ENCODE peak calls at places on chromosomes 7 and 10, in nine cellular contexts. Y is memory B cell; L is epithelial cell of esophagus; V is stimulated activated naive CD4-positive, alpha-beta T cell; Z is activated naive CD8-positive, alpha-beta T cell treated with anti-CD3 and anti-CD28 coated beads for 36 hours; U is left ventricle myocardium inferior; K is fibroblast of the aortic adventitia; C is BE2C; B is stimulated activated CD4-positive, alpha-beta T cell treated with anti-CD3 and anti-CD28 coated beads, Interleukin-15, amount 100 ng/mL, for 24 hours. M is an unnamed sample.

GRCh38 chr7:66845382-66846095 is 75.5 kb upstream of the TMEM248 start:
- DNase-seq in Y (no peak), L (no peak), V (no peak), Z (no peak), U (no peak), K (no peak), C (no peak), B (no peak), M (no peak)

GRCh38 chr10:122655524-122656307 is 43.9 kb downstream of the C10orf120 start:
- DNase-seq in Y (no peak), L (no peak), V (no peak), Z (no peak), U (no peak), K (no peak), C (no peak), B (no peak), M (no peak)

GRCh38 chr7:20513897-20514296 is 101.6 kb upstream of the ABCB5 start:
- DNase-seq in Y (no peak), L (no peak), V (no peak), Z (no peak), U (no peak), K (no peak), C (no peak), B (no peak), M (no peak)

GRCh38 chr10:133349577-133350011 is 2.4 kb downstream of the PRAP1 start:
- DNase-seq in Y (no peak), L (no peak), V (no peak), Z (no peak), U (peak), K (no peak), C (no peak), B (no peak), M (no peak)

GRCh38 chr10:28722065-28722803 is 44.9 kb downstream of the BAMBI start:
- DNase-seq in Y (no peak), L (peak), V (no peak), Z (peak), U (peak), K (peak), C (peak), B (peak), M (no peak)

GRCh38 chr7:36871863-36872262 is 147.6 kb upstream of the AOAH start:
- DNase-seq in Y (peak), L (peak), V (no peak), Z (no peak), U (no peak), K (no peak), C (no peak), B (no peak), M (no peak)

GRCh38 chr10:18659784-18660561 is 742 bp downstream of the ARL5B start:
- DNase-seq in Y (no peak), L (peak), V (no peak), Z (no peak), U (no peak), K (peak), C (no peak), B (no peak), M (peak)

GRCh38 chr7:44145419-44145968 is 4.4 kb upstream of the MYL7 start:
- DNase-seq in Y (no peak), L (peak), V (peak), Z (peak), U (no peak), K (no peak), C (no peak), B (peak), M (peak)

M was measured in activated naive CD4-positive, alpha-beta T cell treated with anti-CD3 and anti-CD28 coated beads, Interleukin-2, amount 10 ng/mL, durations not matched to agents 7 days and 5 days.